ENCODE peak calls at places on chromosomes 1 and 21, in nine cellular contexts. A, V, B, I, M, K, Y, T and C are unnamed samples.
A peak's percentile ranks its signal among the peaks of the same experiment; 100 is the strongest.

GRCh38 chr21:46038871-46039397 is 57.4 kb downstream of the COL6A1 start:
- DNase-seq in Y (peak; percentile 98), B (no peak), V (no peak), M (peak; percentile 97), I (peak; percentile 33), T (no peak), K (no peak), A (no peak), C (no peak)

GRCh38 chr21:43585924-43586411 is 73.3 kb downstream of the HSF2BP start:
- DNase-seq in T (peak; percentile 85), K (no peak), B (peak; percentile 100), Y (peak; percentile 99), V (no peak), A (peak; percentile 7), I (peak; percentile 97), M (peak; percentile 100), C (no peak)

GRCh38 chr1:3530086-3530930 is 75.8 kb downstream of the ARHGEF16 start:
- DNase-seq in B (peak; percentile 57), M (no peak), T (peak; percentile 68), I (no peak), A (no peak), Y (no peak), V (no peak), K (no peak), C (no peak)

GRCh38 chr1:6386371-6386949 is 7.1 kb downstream of the ACOT7 start:
- DNase-seq in M (peak; percentile 63), T (no peak), I (no peak), A (no peak), Y (no peak), B (peak; percentile 80), V (no peak), K (no peak), C (no peak)

GRCh38 chr1:20931930-20932436 is 144.9 kb upstream of the HP1BP3 start:
- DNase-seq in K (no peak), V (no peak), A (peak; percentile 52), B (no peak), Y (no peak), I (no peak), M (no peak), T (no peak), C (no peak)

GRCh38 chr1:67594764-67595163 is 90.2 kb upstream of the GADD45A start:
- DNase-seq in A (no peak), T (no peak), I (no peak), Y (no peak), M (no peak), V (no peak), B (no peak), K (no peak), C (no peak)

GRCh38 chr1:209552406-209553264 is 30.9 kb upstream of the CAMK1G start:
- DNase-seq in I (no peak), T (peak; percentile 11), Y (no peak), A (no peak), K (no peak), M (no peak), B (no peak), V (no peak), C (no peak)

GRCh38 chr1:172742599-172743500 is 83.9 kb downstream of the FASLG start:
- DNase-seq in B (peak; percentile 94), K (no peak), V (peak; percentile 25), Y (peak; percentile 38), M (peak; percentile 58), T (peak; percentile 53), I (no peak), A (peak; percentile 43), C (no peak)

GRCh38 chr1:241677171-241677570 is 25.1 kb downstream of the WDR64 start:
- DNase-seq in Y (no peak), T (no peak), M (no peak), K (peak; percentile 3), V (peak; percentile 8), A (peak; percentile 43), B (no peak), I (no peak), C (no peak)

GRCh38 chr1:61079898-61080336 is 2.4 kb upstream of the NFIA start:
- DNase-seq in A (no peak), V (no peak), M (peak; percentile 98), I (peak; percentile 19), B (peak; percentile 85), T (peak; percentile 88), Y (peak; percentile 57), K (no peak), C (no peak)

GRCh38 chr1:110393691-110394564 is 3.1 kb upstream of the SLC16A4 start:
- DNase-seq in T (no peak), M (peak; percentile 72), B (peak; percentile 89), A (no peak), K (no peak), I (peak; percentile 66), Y (peak; percentile 79), V (no peak), C (no peak)